ENCODE peak calls at places on chromosomes 5 and 9, in eight cellular contexts. W is activated CD8-positive, alpha-beta memory T cell treated with anti-CD3 and anti-CD28 coated beads for 48 hours; V is activated CD4-positive, CD25-positive, alpha-beta regulatory T cell; X is amniotic stem cell; K is fibroblast of mammary gland; F is Calu3; J is dermis microvascular lymphatic vessel endothelial cell; T is psoas muscle. E is an unnamed sample.

GRCh38 chr5:14946813-14947640 is 75.4 kb upstream of the ANKH start:
- DNase-seq in W (no peak), V (no peak), X (no peak), K (peak; percentile 25), F (peak; percentile 30), J (peak; percentile 15), T (no peak), E (peak; percentile 61)

GRCh38 chr5:154653418-154653763 is 101.8 kb upstream of the LARP1 start:
- DNase-seq in W (no peak), V (no peak), X (no peak), K (no peak), F (no peak), J (no peak), T (no peak), E (no peak)

GRCh38 chr9:109206670-109207069 is 39.6 kb upstream of the FRRS1L start:
- DNase-seq in W (no peak), V (no peak), X (no peak), K (no peak), F (no peak), J (no peak), T (no peak), E (no peak)

GRCh38 chr9:92206490-92206889 is 87.0 kb downstream of the IARS1 start:
- DNase-seq in W (no peak), V (no peak), X (no peak), K (peak; percentile 48), F (no peak), J (no peak), T (no peak), E (no peak)

GRCh38 chr5:82386576-82386975 is 108.4 kb upstream of the RPS23 start:
- DNase-seq in W (no peak), V (no peak), X (no peak), K (no peak), F (no peak), J (no peak), T (no peak), E (no peak)

GRCh38 chr9:120366646-120367019 is 213.3 kb downstream of the CDK5RAP2 start:
- DNase-seq in W (no peak), V (no peak), X (peak; percentile 45), K (peak; percentile 88), F (peak; percentile 7), J (peak; percentile 3), T (no peak), E (peak; percentile 8)

GRCh38 chr9:114525505-114525904 is 20.2 kb upstream of the WHRN start:
- DNase-seq in W (no peak), V (no peak), X (no peak), K (peak; percentile 69), F (no peak), J (no peak), T (no peak), E (no peak)

GRCh38 chr5:62791059-62791458 is 212.4 kb downstream of the LRRC70 start:
- DNase-seq in W (no peak), V (no peak), X (no peak), K (peak; percentile 6), F (peak; percentile 24), J (peak; percentile 29), T (no peak), E (no peak)

GRCh38 chr9:101580076-101580475 is 14.7 kb downstream of the PPP3R2 start:
- DNase-seq in W (no peak), V (no peak), X (no peak), K (no peak), F (no peak), J (no peak), T (no peak), E (no peak)

GRCh38 chr5:157278319-157279037 is 12.6 kb downstream of the CYFIP2 start:
- DNase-seq in W (no peak), V (no peak), X (no peak), K (no peak), F (no peak), J (no peak), T (no peak), E (no peak)

GRCh38 chr9:94675008-94675841 is 35.9 kb upstream of the FBP1 start:
- DNase-seq in W (no peak), V (no peak), X (no peak), K (peak; percentile 5), F (no peak), J (no peak), T (no peak), E (no peak)

GRCh38 chr5:52682492-52682891 is 105.2 kb upstream of the ITGA1 start:
- DNase-seq in W (no peak), V (no peak), X (no peak), K (no peak), F (no peak), J (no peak), T (no peak), E (no peak)

GRCh38 chr5:36928947-36929346 is 52.4 kb downstream of the NIPBL start:
- DNase-seq in W (no peak), V (no peak), X (no peak), K (peak; percentile 87), F (no peak), J (no peak), T (no peak), E (no peak)

GRCh38 chr5:57774439-57774838 is 291.8 kb upstream of the ACTBL2 start:
- DNase-seq in W (no peak), V (no peak), X (no peak), K (no peak), F (no peak), J (no peak), T (no peak), E (no peak)

GRCh38 chr5:169577966-169578365 is 5.6 kb upstream of the SPDL1 start:
- DNase-seq in W (no peak), V (no peak), X (peak; percentile 10), K (peak; percentile 70), F (no peak), J (no peak), T (no peak), E (no peak)

GRCh38 chr5:172284275-172284971 is 859 bp upstream of the UBTD2 start:
- DNase-seq in W (no peak), V (no peak), X (no peak), K (peak; percentile 24), F (no peak), J (no peak), T (no peak), E (no peak)

GRCh38 chr9:123473226-123473625 is 117.2 kb downstream of the CRB2 start:
- DNase-seq in W (no peak), V (no peak), X (no peak), K (no peak), F (no peak), J (no peak), T (no peak), E (no peak)

GRCh38 chr5:133877351-133878235 is 90.8 kb downstream of the C5orf15 start:
- DNase-seq in W (no peak), V (no peak), X (no peak), K (no peak), F (no peak), J (no peak), T (peak; percentile 29), E (no peak)

GRCh38 chr9:118896356-118897000 is 472.8 kb downstream of the BRINP1 start:
- DNase-seq in W (no peak), V (no peak), X (no peak), K (no peak), F (no peak), J (no peak), T (no peak), E (no peak)

GRCh38 chr5:161846731-161847130 is 1.2 kb upstream of the GABRA1 start:
- DNase-seq in W (no peak), V (no peak), X (no peak), K (no peak), F (no peak), J (no peak), T (no peak), E (peak; percentile 13)

GRCh38 chr9:15529566-15530324 is 19.0 kb upstream of the PSIP1 start:
- DNase-seq in W (no peak), V (no peak), X (no peak), K (peak; percentile 22), F (no peak), J (no peak), T (no peak), E (no peak)

GRCh38 chr5:83925952-83926351 is 205.3 kb upstream of the HAPLN1 start:
- DNase-seq in W (no peak), V (no peak), X (no peak), K (no peak), F (no peak), J (no peak), T (no peak), E (no peak)

GRCh38 chr5:143933434-143933833 is 121.5 kb downstream of the HMHB1 start:
- DNase-seq in W (no peak), V (no peak), X (no peak), K (no peak), F (peak; percentile 16), J (no peak), T (no peak), E (no peak)

GRCh38 chr5:133227082-133227481 is 175.3 kb downstream of the HSPA4 start:
- DNase-seq in W (no peak), V (no peak), X (no peak), K (no peak), F (no peak), J (no peak), T (no peak), E (no peak)

GRCh38 chr9:78565481-78565880 is 268.6 kb downstream of the PSAT1 start:
- DNase-seq in W (no peak), V (no peak), X (no peak), K (peak; percentile 13), F (no peak), J (no peak), T (no peak), E (no peak)

GRCh38 chr9:72305102-72305546 is 59.9 kb downstream of the ZFAND5 start:
- DNase-seq in W (no peak), V (no peak), X (no peak), K (peak; percentile 97), F (peak; percentile 84), J (peak; percentile 61), T (peak; percentile 82), E (no peak)